ENCODE peak calls at places on chromosomes 12 and 14, in four cellular contexts. L is upper lobe of left lung, T is adipocyte, U is BE2C. M is an unnamed sample. For H3K27me3 and H3K9me3, the result is how much of the 10 kb centered on the place peaks cover.

GRCh38 chr12:70365648-70366518 is at the start of gene KCNMB4:
- DNase-seq in L (peak), T (peak), U (peak), M (peak)

GRCh38 chr12:48074266-48074665 is 31.6 kb downstream of the SENP1 start:
- DNase-seq in L (no peak), T (no peak), U (no peak), M (no peak)

GRCh38 chr12:15818418-15818817 is 29.2 kb upstream of the EPS8 start:
- DNase-seq in L (no peak), T (no peak), U (no peak), M (no peak)

GRCh38 chr12:16246264-16246663 is 31.2 kb downstream of the SLC15A5 start:
- DNase-seq in L (no peak), T (no peak), U (no peak), M (no peak)

GRCh38 chr14:75631453-75631831 is 29.2 kb downstream of the ERG28 start:
- DNase-seq in L (no peak), T (peak), U (no peak), M (no peak)

GRCh38 chr12:27333311-27334009 is 824 bp downstream of the BMAL2 start:
- DNase-seq in L (peak), T (peak), U (peak), M (peak)

GRCh38 chr12:42119085-42119633 is 25.5 kb downstream of the GXYLT1 start:
- DNase-seq in L (no peak), T (peak), U (no peak), M (no peak)

GRCh38 chr12:104048162-104048561 is 1.8 kb downstream of the GLT8D2 start:
- DNase-seq in L (no peak), T (no peak), U (no peak), M (no peak)

GRCh38 chr14:68783408-68784297 is 9.2 kb downstream of the ZFP36L1 start:
- DNase-seq in L (no peak), T (no peak), U (no peak), M (no peak)

GRCh38 chr12:27772328-27773049 is 7.5 kb upstream of the KLHL42 start:
- DNase-seq in L (no peak), T (peak), U (no peak), M (no peak)

GRCh38 chr12:89345830-89346740 is 6.2 kb downstream of the DUSP6 start:
- DNase-seq in L (no peak), T (peak), U (no peak), M (peak)

GRCh38 chr14:71442503-71442902 is 489.7 kb upstream of the RGS6 start:
- DNase-seq in L (no peak), T (no peak), U (no peak), M (no peak)

GRCh38 chr12:46669720-46670119 is 156.1 kb downstream of the SLC38A4 start:
- DNase-seq in L (no peak), T (no peak), U (no peak), M (no peak)

GRCh38 chr12:21505888-21506287 is 4.3 kb downstream of the GOLT1B start:
- DNase-seq in L (no peak), T (no peak), U (no peak), M (no peak)

GRCh38 chr12:78275886-78276285 is 445.2 kb downstream of the NAV3 start:
- DNase-seq in L (no peak), T (no peak), U (no peak), M (no peak)

GRCh38 chr12:31029916-31030562 is 43.6 kb upstream of the DDX11 start:
- DNase-seq in L (no peak), T (no peak), U (no peak), M (no peak)

GRCh38 chr14:36996133-36996856 is 176.1 kb downstream of the SLC25A21 start:
- DNase-seq in L (no peak), T (peak), U (no peak), M (no peak)

GRCh38 chr14:63677891-63678379 is 36.3 kb upstream of the WDR89 start:
- DNase-seq in L (no peak), T (peak), U (no peak), M (no peak)

GRCh38 chr12:61879229-61879628 is 381.0 kb upstream of the USP15 start:
- DNase-seq in L (peak), T (no peak), U (peak), M (no peak)

GRCh38 chr12:93824514-93825500 is 147.6 kb downstream of the CRADD start:
- DNase-seq in L (no peak), T (peak), U (no peak), M (no peak)

GRCh38 chr12:51827925-51828818 is 20.3 kb downstream of the FIGNL2 start:
- DNase-seq in L (no peak), T (peak), U (no peak), M (no peak)

GRCh38 chr12:127223011-127223410 is 1044.0 kb upstream of the TMEM132C start:
- DNase-seq in L (no peak), T (no peak), U (no peak), M (no peak)

GRCh38 chr12:115079760-115080159 is 395.8 kb upstream of the TBX3 start:
- DNase-seq in L (no peak), T (no peak), U (no peak), M (no peak)

GRCh38 chr12:79644274-79645234 is 46.2 kb downstream of the PAWR start:
- DNase-seq in L (no peak), T (no peak), U (no peak), M (no peak)

GRCh38 chr12:83190631-83191390 is 504.1 kb downstream of the TMTC2 start:
- DNase-seq in L (no peak), T (peak), U (no peak), M (no peak)

GRCh38 chr12:122799635-122800243 is 25.4 kb downstream of the CCDC62 start:
- DNase-seq in L (peak), T (no peak), U (no peak), M (no peak)

GRCh38 chr12:1773937-1774655 is 46.3 kb upstream of the LRTM2 start:
- DNase-seq in L (no peak), T (peak), U (no peak), M (no peak)

GRCh38 chr14:67442139-67442906 is 30.4 kb upstream of the PLEK2 start:
- DNase-seq in L (no peak), T (no peak), U (no peak), M (no peak)

GRCh38 chr14:98899441-98899840 is 372.6 kb downstream of the BCL11B start:
- DNase-seq in L (no peak), T (no peak), U (no peak), M (no peak)

GRCh38 chr14:106691601-106692291 is 1165.4 kb downstream of the TMEM121 start:
- DNase-seq in L (peak), T (no peak), U (peak), M (no peak)

GRCh38 chr14:34628681-34629135 is 1.2 kb downstream of the SNX6 start:
- DNase-seq in L (no peak), T (peak), U (no peak), M (peak)

GRCh38 chr14:45664668-45665356 is 411.8 kb upstream of the MIS18BP1 start:
- DNase-seq in L (no peak), T (no peak), U (peak), M (no peak)

GRCh38 chr12:98227162-98227561 is 288.2 kb upstream of the TMPO start:
- DNase-seq in L (no peak), T (no peak), U (no peak), M (no peak)

GRCh38 chr12:117533687-117534086 is 172.3 kb upstream of the NOS1 start:
- DNase-seq in L (no peak), T (no peak), U (no peak), M (no peak)

DNA sequence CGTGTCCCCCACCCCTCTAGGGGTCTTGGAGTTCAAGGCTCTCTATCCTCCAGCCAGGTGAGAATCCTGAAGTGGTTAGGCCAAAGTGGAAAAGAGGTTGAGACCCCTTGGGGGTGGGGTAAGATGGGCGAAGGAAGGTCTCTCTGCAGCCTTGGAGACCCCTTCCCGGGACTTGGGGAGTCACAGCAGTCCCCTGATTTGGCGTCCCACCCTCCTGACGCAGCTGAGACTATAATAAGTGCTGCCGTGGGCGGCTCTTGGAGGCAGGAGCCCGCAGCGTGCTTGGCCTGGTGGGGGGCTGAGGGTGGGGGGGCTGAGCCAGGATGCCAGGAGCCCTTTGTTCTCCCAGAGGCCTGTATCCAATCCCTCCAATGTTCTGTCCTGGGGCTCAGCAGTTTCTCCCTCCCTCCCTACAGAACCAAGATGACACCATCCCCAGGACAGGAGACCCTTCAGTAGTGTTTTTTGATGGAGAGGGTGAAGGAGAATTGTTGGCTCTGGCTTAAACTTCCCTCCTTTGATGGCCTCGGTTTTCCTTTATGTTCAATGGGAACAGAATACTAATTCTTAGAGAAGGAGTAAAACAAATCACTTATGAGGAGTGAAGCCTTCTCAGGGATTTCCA is 1.5 kb upstream of the AGAP2 start:
- DNase-seq in L (no peak), T (no peak), U (no peak), M (no peak)
- H3K27me3 ChIP-seq in L (under half), T (half or more), U (half or more), M (under half)

GRCh38 chr12:6202331-6202730 is 2.1 kb downstream of the CD9 start:
- DNase-seq in L (no peak), T (no peak), U (no peak), M (no peak)

GRCh38 chr12:6201199-6201608 is 1.0 kb downstream of the CD9 start:
- DNase-seq in L (peak), T (peak), U (peak), M (no peak)

GRCh38 chr12:6204533-6205143 is 4.4 kb downstream of the CD9 start:
- DNase-seq in L (no peak), T (no peak), U (no peak), M (no peak)

GRCh38 chr12:6201775-6202292 is 1.6 kb downstream of the CD9 start:
- DNase-seq in L (no peak), T (no peak), U (no peak), M (no peak)

DNA sequence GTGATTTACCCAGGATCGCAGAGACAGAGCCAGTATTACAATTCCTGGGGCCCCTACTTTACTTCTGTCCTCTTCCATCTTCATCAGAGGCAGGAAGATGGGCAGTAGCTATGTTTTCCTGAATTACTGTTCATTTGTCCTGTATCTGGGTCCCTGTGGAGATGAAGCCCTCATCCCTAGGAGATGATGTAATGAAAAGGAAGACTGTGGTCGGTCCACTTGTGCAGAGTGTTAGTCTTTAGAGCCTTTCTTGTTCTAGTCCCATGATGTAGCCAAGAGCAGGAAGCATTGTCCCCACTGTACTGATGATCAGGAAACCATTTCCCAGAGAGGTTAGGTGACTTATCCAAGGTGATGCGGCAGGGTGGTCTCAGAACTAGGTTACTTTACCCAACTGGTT is 2.6 kb downstream of the CD9 start:
- DNase-seq in L (no peak), T (no peak), U (no peak), M (no peak)
- H3K4me3 ChIP-seq in L (peak), T (no peak), U (no peak), M (no peak)

DNA sequence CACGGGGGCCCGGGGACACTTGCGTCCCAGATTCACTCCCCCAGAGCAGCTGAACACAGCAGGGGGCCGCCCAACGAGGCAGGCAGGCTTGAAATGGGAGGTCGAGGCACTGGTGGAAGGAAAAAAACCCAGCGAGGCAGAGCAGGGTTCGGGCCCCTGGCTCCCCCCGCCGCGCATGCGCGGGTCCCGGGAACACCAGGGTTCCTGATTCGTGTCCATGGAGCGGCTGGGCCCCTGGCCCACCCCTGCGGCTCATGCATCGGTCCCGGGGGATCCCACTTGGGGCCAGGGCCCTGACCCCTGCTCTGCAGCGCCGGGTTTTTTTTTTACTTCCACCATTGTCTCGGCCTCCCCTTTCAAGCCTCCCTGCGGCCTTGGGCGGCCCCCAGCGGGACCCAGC is 321.5 kb downstream of the ALG10 start:
- DNase-seq in L (no peak), T (no peak), U (no peak), M (no peak)
- H3K9me3 ChIP-seq in L (half or more), T (under half), U (under half), M (under half)

GRCh38 chr14:69845787-69846186 is 33.4 kb upstream of the SMOC1 start:
- DNase-seq in L (no peak), T (no peak), U (no peak), M (no peak)
- H3K27me3 ChIP-seq in L (under half), T (half or more), U (under half), M (under half)

DNA sequence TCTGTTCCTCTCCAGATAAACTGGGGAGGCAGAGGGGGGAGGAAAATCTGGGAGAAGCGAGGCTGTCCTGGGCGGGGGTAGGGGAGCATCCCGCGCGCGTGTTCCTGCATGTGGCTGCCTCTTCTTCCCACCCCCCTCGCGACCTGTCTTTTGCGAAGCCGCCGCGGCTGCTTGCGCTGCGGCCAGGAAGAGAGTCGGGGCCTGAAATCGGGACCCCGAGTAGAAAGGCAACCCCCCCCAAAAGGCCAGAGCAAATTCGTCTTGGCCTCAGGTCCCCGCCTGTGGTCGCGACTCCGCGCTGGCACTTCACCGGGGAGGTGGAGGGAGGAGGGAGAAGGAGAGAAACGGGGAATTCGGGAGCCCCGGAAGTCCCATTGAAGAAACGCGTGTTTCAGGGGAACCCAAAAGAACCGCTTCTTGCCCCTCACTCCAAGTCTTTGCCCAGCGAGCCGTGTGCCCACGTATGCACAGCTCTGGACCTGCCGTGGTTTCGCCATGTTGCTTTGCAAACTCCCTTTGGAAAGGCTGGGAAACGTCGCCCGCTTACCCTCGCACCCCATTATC is 916 bp downstream of the CCND2 start:
- DNase-seq in L (peak), T (peak), U (no peak), M (no peak)
- H3K4me3 ChIP-seq in L (peak), T (peak), U (no peak), M (peak)

GRCh38 chr12:132200800-132201199 is 56.5 kb downstream of the NOC4L start:
- DNase-seq in L (peak), T (no peak), U (no peak), M (no peak)

GRCh38 chr12:132204064-132204821 is 60.0 kb downstream of the NOC4L start:
- DNase-seq in L (peak), T (peak), U (no peak), M (no peak)

GRCh38 chr12:132201391-132202120 is 57.3 kb downstream of the NOC4L start:
- DNase-seq in L (peak), T (no peak), U (no peak), M (no peak)

GRCh38 chr12:132204822-132205270 is 60.6 kb downstream of the NOC4L start:
- DNase-seq in L (peak), T (no peak), U (no peak), M (no peak)

DNA sequence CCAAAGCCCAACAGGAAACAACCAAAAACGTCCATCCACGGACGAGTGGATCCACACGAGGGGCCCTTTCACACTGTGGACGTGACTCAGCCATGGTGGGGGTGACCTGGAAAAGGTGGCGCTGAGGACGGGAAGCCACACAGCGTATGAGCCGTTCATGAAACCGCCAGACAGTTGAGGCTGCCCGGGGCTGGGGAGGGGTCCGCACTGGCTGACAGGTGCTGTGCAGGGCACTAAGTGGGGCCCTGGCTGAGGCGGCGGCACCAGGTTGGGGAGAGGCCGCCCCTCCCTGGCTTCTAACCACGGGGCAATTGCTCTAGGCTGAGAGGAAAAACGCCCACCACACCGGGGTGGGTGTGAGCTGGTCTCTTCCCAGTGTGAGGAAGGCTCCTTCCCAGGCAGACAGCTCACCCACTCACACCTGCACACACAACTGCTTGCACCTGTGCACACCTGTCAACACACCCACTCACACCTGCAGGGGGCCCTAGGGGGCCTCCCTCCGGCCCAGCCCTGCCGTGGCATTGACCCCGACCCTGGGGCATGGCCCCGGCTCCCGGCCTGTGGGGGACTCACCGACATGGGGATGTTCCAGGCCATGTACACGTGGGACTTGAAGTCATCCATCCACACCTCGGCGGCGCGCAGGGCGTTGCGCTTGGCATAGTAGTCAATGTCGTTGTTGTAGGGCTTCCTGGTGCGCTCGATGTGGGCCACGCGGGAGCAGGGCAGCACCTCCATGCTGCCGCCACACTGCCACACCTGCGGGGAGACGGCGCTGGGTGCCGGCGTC is 58.9 kb downstream of the NOC4L start:
- DNase-seq in L (peak), T (no peak), U (no peak), M (no peak)
- H3K9me3 ChIP-seq in L (under half), T (under half), U (under half), M (under half)

DNA sequence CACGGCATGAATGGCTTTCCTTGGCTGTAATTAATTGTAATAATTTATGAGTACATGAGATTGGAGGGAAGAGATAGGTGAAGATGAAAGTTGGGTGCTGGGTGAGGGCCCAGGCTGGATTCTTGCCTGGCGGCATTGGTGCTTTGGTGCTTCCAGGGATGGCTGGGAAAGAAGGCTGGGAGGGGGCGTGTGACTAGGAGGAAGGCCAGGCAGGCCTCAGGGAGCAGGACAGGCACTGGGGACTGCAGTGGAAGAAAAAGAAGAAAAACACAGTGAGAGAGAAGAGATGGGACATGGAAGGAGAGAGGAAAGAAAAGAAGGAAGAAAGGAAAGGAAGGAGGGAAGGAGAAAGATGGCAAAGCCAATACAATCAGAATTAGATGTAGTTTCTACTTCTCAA is 3.7 kb downstream of the HOXC9 start:
- DNase-seq in L (no peak), T (no peak), U (peak), M (no peak)
- H3K27me3 ChIP-seq in L (under half), T (under half), U (under half), M (half or more)

GRCh38 chr12:101664961-101665360 is 32.5 kb upstream of the CHPT1 start:
- DNase-seq in L (no peak), T (no peak), U (no peak), M (no peak)
- H3K4me3 ChIP-seq in L (no peak), T (no peak), U (no peak), M (no peak)